ENCODE peak calls at places on chromosomes 6 and 20, in four cellular contexts. One of them, this sample, is unnamed.
A peak's percentile ranks its signal among the peaks of the same experiment; 100 is the strongest.

GRCh38 chr6:17612048-17612447 is 11.9 kb downstream of the FAM8A1 start:
- DNase-seq in endothelial cell of umbilical vein: no peak
- DNase-seq in suprapubic skin: no peak
- DNase-seq in hepatocyte: no peak
- DNase-seq in this sample: no peak

GRCh38 chr20:55882922-55883321 is 122.4 kb downstream of the CBLN4 start:
- DNase-seq in suprapubic skin: no peak
- DNase-seq in endothelial cell of umbilical vein: no peak
- DNase-seq in hepatocyte: no peak
- DNase-seq in this sample: no peak

GRCh38 chr20:25489221-25489863 is 81.9 kb downstream of the GINS1 start:
- DNase-seq in hepatocyte: no peak
- DNase-seq in suprapubic skin: peak; percentile 70
- DNase-seq in endothelial cell of umbilical vein: no peak
- DNase-seq in this sample: no peak

GRCh38 chr20:57200882-57201723 is 65.3 kb downstream of the BMP7 start:
- DNase-seq in endothelial cell of umbilical vein: no peak
- DNase-seq in hepatocyte: no peak
- DNase-seq in suprapubic skin: no peak
- DNase-seq in this sample: no peak

GRCh38 chr6:130843575-130844320 is 16.5 kb downstream of the SMLR1 start:
- DNase-seq in endothelial cell of umbilical vein: peak; percentile 64
- DNase-seq in hepatocyte: peak; percentile 52
- DNase-seq in suprapubic skin: no peak
- DNase-seq in this sample: no peak

GRCh38 chr6:37516076-37516919 is 16.6 kb upstream of the CCDC167 start:
- DNase-seq in hepatocyte: peak; percentile 22
- DNase-seq in endothelial cell of umbilical vein: no peak
- DNase-seq in suprapubic skin: no peak
- DNase-seq in this sample: peak; percentile 74

GRCh38 chr6:78629154-78629721 is 238.1 kb upstream of the IRAK1BP1 start:
- DNase-seq in endothelial cell of umbilical vein: peak; percentile 26
- DNase-seq in hepatocyte: no peak
- DNase-seq in suprapubic skin: no peak
- DNase-seq in this sample: no peak

GRCh38 chr6:10256113-10256690 is 158.7 kb downstream of the TFAP2A start:
- DNase-seq in endothelial cell of umbilical vein: no peak
- DNase-seq in suprapubic skin: no peak
- DNase-seq in hepatocyte: no peak
- DNase-seq in this sample: no peak

GRCh38 chr20:44911264-44911921 is 1.5 kb downstream of the PABPC1L start:
- DNase-seq in hepatocyte: peak; percentile 83
- DNase-seq in endothelial cell of umbilical vein: peak; percentile 42
- DNase-seq in suprapubic skin: no peak
- DNase-seq in this sample: no peak

GRCh38 chr6:46011241-46012085 is 4.2 kb downstream of the CLIC5 start:
- DNase-seq in endothelial cell of umbilical vein: peak; percentile 29
- DNase-seq in hepatocyte: peak; percentile 69
- DNase-seq in suprapubic skin: no peak
- DNase-seq in this sample: no peak

GRCh38 chr6:37507690-37508421 is 8.2 kb upstream of the CCDC167 start:
- DNase-seq in suprapubic skin: no peak
- DNase-seq in endothelial cell of umbilical vein: no peak
- DNase-seq in hepatocyte: no peak
- DNase-seq in this sample: no peak

GRCh38 chr20:44582321-44583025 is at the start of gene PKIG:
- DNase-seq in hepatocyte: peak; percentile 37
- DNase-seq in suprapubic skin: no peak
- DNase-seq in endothelial cell of umbilical vein: peak; percentile 96
- DNase-seq in this sample: no peak

GRCh38 chr6:115896538-115897129 is 164.1 kb downstream of the FRK start:
- DNase-seq in hepatocyte: peak; percentile 66
- DNase-seq in suprapubic skin: no peak
- DNase-seq in endothelial cell of umbilical vein: peak; percentile 37
- DNase-seq in this sample: no peak

GRCh38 chr6:155461636-155462035 is 6.0 kb upstream of the NOX3 start:
- DNase-seq in suprapubic skin: no peak
- DNase-seq in hepatocyte: no peak
- DNase-seq in endothelial cell of umbilical vein: no peak
- DNase-seq in this sample: no peak

GRCh38 chr6:147642458-147642857 is 134.0 kb downstream of the SAMD5 start:
- DNase-seq in endothelial cell of umbilical vein: no peak
- DNase-seq in hepatocyte: peak; percentile 38
- DNase-seq in suprapubic skin: no peak
- DNase-seq in this sample: no peak

GRCh38 chr6:15643542-15643941 is 19.3 kb downstream of the DTNBP1 start:
- DNase-seq in hepatocyte: no peak
- DNase-seq in endothelial cell of umbilical vein: no peak
- DNase-seq in suprapubic skin: no peak
- DNase-seq in this sample: no peak
- H3K36me3 ChIP-seq in hepatocyte: no peaks in the 10 kb centered on the region
- H3K36me3 ChIP-seq in endothelial cell of umbilical vein: no peaks in the 10 kb centered on the region
- H3K36me3 ChIP-seq in suprapubic skin: peaks cover 3% of the 10 kb centered on the region
- H3K36me3 ChIP-seq in this sample: no peaks in the 10 kb centered on the region

DNA sequence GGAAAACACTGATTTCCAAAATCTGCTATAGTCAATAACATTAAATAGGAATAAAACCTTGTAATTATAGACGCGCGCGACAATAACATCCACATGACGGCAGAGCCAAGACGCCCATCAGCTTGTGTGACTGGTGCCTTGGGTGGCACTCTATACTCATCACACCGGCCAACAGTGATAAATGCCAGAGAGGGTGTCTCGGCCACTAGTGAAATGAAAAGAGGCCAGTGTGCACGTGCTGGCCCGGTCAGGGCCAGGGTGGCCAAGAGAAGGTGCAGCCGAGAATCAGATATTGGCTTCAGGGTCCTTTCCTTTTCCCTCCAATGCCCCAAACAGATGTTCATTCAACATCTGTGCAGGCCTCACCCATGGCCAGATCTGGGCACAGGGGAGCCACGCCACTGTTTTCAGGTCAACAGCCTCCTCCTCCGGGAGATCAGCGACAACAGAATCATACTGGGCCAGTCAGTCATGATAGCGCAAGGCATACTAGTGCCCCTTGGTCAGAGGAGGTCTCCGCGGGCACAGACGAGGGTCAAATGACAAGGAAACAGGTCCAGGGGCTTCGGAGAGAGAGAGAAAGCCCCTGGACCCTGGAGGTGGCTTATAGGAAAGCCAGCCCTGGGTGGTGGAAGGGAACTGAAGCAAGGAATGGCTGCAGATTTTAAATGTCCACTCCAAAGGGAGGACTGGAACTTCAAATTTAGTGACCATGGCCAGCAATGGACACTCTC is 134.5 kb downstream of the PRND start:
- DNase-seq in suprapubic skin: no peak
- DNase-seq in endothelial cell of umbilical vein: no peak
- DNase-seq in hepatocyte: no peak
- DNase-seq in this sample: no peak
- H3K36me3 ChIP-seq in suprapubic skin: peaks cover 75% of the 10 kb centered on the region
- H3K36me3 ChIP-seq in endothelial cell of umbilical vein: no peaks in the 10 kb centered on the region
- H3K36me3 ChIP-seq in hepatocyte: no peaks in the 10 kb centered on the region
- H3K36me3 ChIP-seq in this sample: peaks cover 3% of the 10 kb centered on the region

DNA sequence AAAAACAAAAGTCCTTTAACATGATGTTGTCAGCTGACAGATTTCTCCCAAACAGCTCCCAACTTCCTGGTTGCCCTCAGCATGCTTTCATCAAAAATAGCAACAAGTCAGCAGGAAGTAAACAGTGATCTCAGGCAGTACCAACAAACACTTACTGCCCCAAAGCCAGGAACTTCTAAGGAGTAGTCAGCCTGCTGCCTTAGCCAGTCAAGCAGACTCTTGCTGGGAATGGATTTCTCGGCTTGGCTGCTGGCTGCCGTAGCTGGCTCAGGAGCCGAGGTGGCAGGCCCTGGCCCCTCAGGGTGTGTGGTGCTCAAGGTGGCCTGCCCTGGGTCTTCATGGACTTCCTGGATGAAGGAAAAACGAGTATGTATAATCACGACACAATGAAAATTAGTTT is 46.6 kb upstream of the EMILIN3 start:
- DNase-seq in hepatocyte: no peak
- DNase-seq in endothelial cell of umbilical vein: no peak
- DNase-seq in suprapubic skin: no peak
- DNase-seq in this sample: no peak
- H3K36me3 ChIP-seq in hepatocyte: no peaks in the 10 kb centered on the region
- H3K36me3 ChIP-seq in endothelial cell of umbilical vein: peaks cover 2% of the 10 kb centered on the region
- H3K36me3 ChIP-seq in suprapubic skin: peaks cover 91% of the 10 kb centered on the region
- H3K36me3 ChIP-seq in this sample: no peaks in the 10 kb centered on the region

GRCh38 chr20:33372993-33373441 is 28.3 kb downstream of the CDK5RAP1 start:
- DNase-seq in suprapubic skin: no peak
- DNase-seq in endothelial cell of umbilical vein: no peak
- DNase-seq in hepatocyte: no peak
- DNase-seq in this sample: no peak
- H3K36me3 ChIP-seq in suprapubic skin: peaks cover 78% of the 10 kb centered on the region
- H3K36me3 ChIP-seq in endothelial cell of umbilical vein: no peaks in the 10 kb centered on the region
- H3K36me3 ChIP-seq in hepatocyte: no peaks in the 10 kb centered on the region
- H3K36me3 ChIP-seq in this sample: no peaks in the 10 kb centered on the region

GRCh38 chr20:59033093-59033492 is 958 bp upstream of the ATP5F1E start:
- DNase-seq in endothelial cell of umbilical vein: no peak
- DNase-seq in hepatocyte: no peak
- DNase-seq in suprapubic skin: no peak
- DNase-seq in this sample: no peak
- H3K36me3 ChIP-seq in endothelial cell of umbilical vein: peaks cover 35% of the 10 kb centered on the region
- H3K36me3 ChIP-seq in hepatocyte: no peaks in the 10 kb centered on the region
- H3K36me3 ChIP-seq in suprapubic skin: peaks cover 53% of the 10 kb centered on the region
- H3K36me3 ChIP-seq in this sample: no peaks in the 10 kb centered on the region